ENCODE peak calls at places on chromosomes 13 and 19, in ten cellular contexts. W is Ammon's horn; N is mesendoderm; M is tibial artery; G is stimulated activated CD4-positive, alpha-beta T cell treated with anti-CD3 and anti-CD28 coated beads, TNF-alpha, amount 100 ng/mL, for 4 hours; U is HFFc6; E is keratinocyte; C is heart left ventricle; J is T-helper 9 cell; F is AG04450. I is an unnamed sample.

GRCh38 chr19:36225219-36225892 is 10.4 kb downstream of the ZNF146 start:
- DNase-seq in G (no peak), M (no peak), F (peak; percentile 23), E (no peak), C (no peak), U (peak; percentile 39), J (no peak), N (no peak), W (no peak), I (no peak)

GRCh38 chr19:56294557-56294956 is 20.1 kb downstream of the ZSCAN5A start:
- DNase-seq in W (peak; percentile 31), N (no peak), C (no peak), E (peak; percentile 88), U (no peak), J (no peak), M (no peak), G (no peak), F (no peak), I (no peak)

GRCh38 chr13:102400619-102401125 is 1.2 kb downstream of the FGF14 start:
- DNase-seq in N (peak; percentile 37), C (peak; percentile 36), M (peak; percentile 36), U (no peak), E (no peak), G (no peak), J (no peak), F (no peak), W (peak; percentile 56), I (no peak)

GRCh38 chr13:111202745-111203144 is 87.6 kb downstream of the ARHGEF7 start:
- DNase-seq in J (no peak), F (no peak), U (peak; percentile 61), M (no peak), G (no peak), C (peak; percentile 45), E (no peak), W (no peak), N (peak; percentile 82), I (no peak)

GRCh38 chr19:48539503-48540096 is 12.4 kb upstream of the SULT2B1 start:
- DNase-seq in U (peak; percentile 75), C (peak; percentile 55), M (no peak), W (peak; percentile 63), E (no peak), J (no peak), F (no peak), G (no peak), N (no peak), I (peak; percentile 45)

GRCh38 chr13:110509971-110510786 is 51.3 kb downstream of the RAB20 start:
- DNase-seq in N (peak; percentile 43), G (no peak), J (no peak), W (no peak), F (no peak), E (no peak), M (no peak), C (no peak), U (no peak), I (no peak)

GRCh38 chr13:24654741-24655140 is 25.5 kb upstream of the ATP12A start:
- DNase-seq in E (no peak), M (no peak), N (no peak), J (no peak), F (no peak), W (no peak), G (no peak), C (no peak), U (peak; percentile 22), I (no peak)

GRCh38 chr13:86383151-86383550 is 583.9 kb upstream of the SLITRK6 start:
- DNase-seq in U (no peak), N (no peak), J (no peak), F (no peak), M (no peak), E (no peak), G (no peak), W (no peak), C (no peak), I (no peak)

GRCh38 chr19:8017808-8018207 is 12.4 kb upstream of the ELAVL1 start:
- DNase-seq in J (peak; percentile 21), G (no peak), M (no peak), N (no peak), U (no peak), E (no peak), W (no peak), F (no peak), C (no peak), I (no peak)

GRCh38 chr13:110815471-110816204 is 99.2 kb downstream of the ANKRD10 start:
- DNase-seq in J (no peak), U (no peak), G (no peak), C (no peak), N (no peak), F (no peak), W (no peak), M (no peak), E (no peak), I (no peak)

GRCh38 chr19:41998246-41999020 is 4.4 kb upstream of the ATP1A3 start:
- DNase-seq in J (peak; percentile 21), C (peak; percentile 43), W (no peak), N (peak; percentile 59), U (no peak), G (no peak), M (no peak), E (no peak), F (no peak), I (no peak)

GRCh38 chr13:39269411-39269810 is 231.2 kb downstream of the NHLRC3 start:
- DNase-seq in C (no peak), J (no peak), U (no peak), N (no peak), W (no peak), F (no peak), E (no peak), G (no peak), M (no peak), I (no peak)

GRCh38 chr13:27448308-27448707 is 2.1 kb downstream of the MTIF3 start:
- DNase-seq in E (no peak), N (no peak), M (no peak), W (no peak), J (no peak), C (no peak), U (no peak), F (no peak), G (no peak), I (no peak)

GRCh38 chr13:45162194-45162593 is 38.7 kb downstream of the KCTD4 start:
- DNase-seq in U (peak; percentile 11), F (no peak), J (no peak), G (no peak), E (no peak), M (no peak), W (no peak), N (no peak), C (no peak), I (no peak)

GRCh38 chr13:97879646-97880297 is 73.7 kb upstream of the IPO5 start:
- DNase-seq in M (no peak), E (no peak), U (peak; percentile 83), F (peak; percentile 78), W (no peak), J (no peak), G (no peak), N (peak; percentile 87), C (no peak), I (peak; percentile 16)

GRCh38 chr19:5635427-5635826 is 12.5 kb downstream of the SAFB start:
- DNase-seq in M (no peak), E (no peak), F (no peak), W (no peak), G (no peak), J (no peak), N (no peak), C (no peak), U (no peak), I (no peak)

GRCh38 chr19:45424191-45425058 is 708 bp upstream of the ERCC1 start:
- DNase-seq in E (peak; percentile 95), N (peak; percentile 92), C (peak; percentile 93), J (no peak), W (no peak), F (peak; percentile 83), U (peak; percentile 96), G (no peak), M (peak; percentile 73), I (no peak)

GRCh38 chr13:28590450-28590849 is 68.5 kb upstream of the POMP start:
- DNase-seq in C (no peak), E (no peak), F (no peak), J (no peak), M (no peak), N (no peak), G (no peak), W (no peak), U (no peak), I (no peak)

GRCh38 chr19:52992109-52993004 is 21.4 kb upstream of the ERVV-1 start:
- DNase-seq in C (peak; percentile 37), J (no peak), W (no peak), E (no peak), G (no peak), N (peak; percentile 21), M (peak; percentile 34), F (no peak), U (no peak), I (no peak)

GRCh38 chr13:38743499-38743898 is 56.6 kb downstream of the FREM2 start:
- DNase-seq in F (no peak), M (no peak), N (no peak), C (no peak), W (no peak), G (no peak), U (no peak), J (no peak), E (no peak), I (no peak)

GRCh38 chr13:32409561-32410440 is 18.1 kb downstream of the N4BP2L1 start:
- DNase-seq in J (no peak), E (no peak), C (peak; percentile 67), G (no peak), U (peak; percentile 24), N (peak; percentile 96), F (no peak), W (peak; percentile 26), M (peak; percentile 52), I (no peak)

GRCh38 chr19:35123573-35123972 is 8.0 kb downstream of the FXYD3 start:
- DNase-seq in E (no peak), U (no peak), F (no peak), G (no peak), M (peak; percentile 85), W (no peak), C (peak; percentile 65), J (no peak), N (no peak), I (no peak)

GRCh38 chr13:42654760-42655159 is 80.8 kb downstream of the TNFSF11 start:
- DNase-seq in M (no peak), G (no peak), N (no peak), F (no peak), J (no peak), U (no peak), E (no peak), C (no peak), W (no peak), I (no peak)

GRCh38 chr19:8129061-8129460 is 20.3 kb downstream of the FBN3 start:
- DNase-seq in M (no peak), G (no peak), N (no peak), C (no peak), E (no peak), J (no peak), U (no peak), W (no peak), F (no peak), I (no peak)

GRCh38 chr13:48074006-48074405 is 20.9 kb downstream of the MED4 start:
- DNase-seq in N (no peak), J (no peak), E (no peak), W (no peak), C (no peak), G (no peak), F (no peak), U (no peak), M (no peak), I (no peak)

GRCh38 chr13:37753776-37754175 is 115.8 kb downstream of the TRPC4 start:
- DNase-seq in G (no peak), F (no peak), U (no peak), N (peak; percentile 47), E (no peak), W (no peak), J (no peak), C (no peak), M (no peak), I (no peak)

GRCh38 chr19:9586764-9587163 is 2.5 kb upstream of the ZNF121 start:
- DNase-seq in E (peak; percentile 35), U (peak; percentile 45), W (peak; percentile 80), M (peak; percentile 23), C (peak; percentile 44), G (peak; percentile 71), F (peak; percentile 23), N (peak; percentile 84), J (peak; percentile 66), I (no peak)

I was measured in retinal pigment epithelial cell.